ENCODE peak calls at places on chromosome 18, in four cellular contexts. F, Y, K and X are unnamed samples.

GRCh38 chr18:59275406-59275949 is 2.2 kb upstream of the RAX start:
- DNase-seq in Y (no peak), F (peak), K (peak), X (no peak)

GRCh38 chr18:9594782-9595181 is 19.6 kb downstream of the PPP4R1 start:
- DNase-seq in F (no peak), Y (peak), K (no peak), X (no peak)

GRCh38 chr18:79400091-79400590 is 4.4 kb downstream of the NFATC1 start:
- DNase-seq in K (peak), Y (peak), F (no peak), X (no peak)

GRCh38 chr18:68462766-68463165 is 252.1 kb downstream of the TMX3 start:
- DNase-seq in F (no peak), Y (no peak), K (no peak), X (no peak)

GRCh38 chr18:9612215-9612830 is 2.0 kb downstream of the PPP4R1 start:
- DNase-seq in F (peak), Y (peak), K (peak), X (no peak)

GRCh38 chr18:13527256-13527655 is 199.1 kb downstream of the FAM210A start:
- DNase-seq in K (no peak), F (no peak), Y (no peak), X (no peak)

GRCh38 chr18:62606106-62606505 is 83.3 kb downstream of the ZCCHC2 start:
- DNase-seq in K (no peak), Y (no peak), F (no peak), X (no peak)

GRCh38 chr18:60096428-60096827 is 196.6 kb downstream of the PMAIP1 start:
- DNase-seq in F (no peak), Y (no peak), K (no peak), X (peak)

GRCh38 chr18:24600076-24600654 is 139.7 kb downstream of the HRH4 start:
- DNase-seq in F (peak), K (peak), Y (peak), X (no peak)

GRCh38 chr18:47150029-47150823 is at the start of gene HDHD2:
- DNase-seq in F (peak), K (peak), Y (peak), X (no peak)

GRCh38 chr18:35581555-35582309 is at the start of gene GALNT1:
- DNase-seq in Y (no peak), K (peak), F (peak), X (no peak)

GRCh38 chr18:46096651-46097300 is 1.3 kb downstream of the ATP5F1A start:
- DNase-seq in K (no peak), Y (no peak), F (no peak), X (no peak)

GRCh38 chr18:46260016-46260878 is 156.1 kb downstream of the HAUS1 start:
- DNase-seq in K (no peak), Y (peak), F (no peak), X (no peak)

GRCh38 chr18:62521588-62521987 is 1.2 kb upstream of the ZCCHC2 start:
- DNase-seq in Y (peak), F (no peak), K (no peak), X (no peak)

GRCh38 chr18:44051088-44051487 is 629.6 kb upstream of the SETBP1 start:
- DNase-seq in Y (no peak), F (peak), K (peak), X (no peak)

GRCh38 chr18:33372442-33372841 is 68.1 kb downstream of the CCDC178 start:
- DNase-seq in F (no peak), Y (no peak), K (no peak), X (no peak)

GRCh38 chr18:27493182-27493581 is 308.1 kb upstream of the CHST9 start:
- DNase-seq in K (no peak), F (no peak), Y (no peak), X (no peak)

GRCh38 chr18:13412901-13413300 is 194.3 kb downstream of the LDLRAD4 start:
- DNase-seq in F (no peak), K (no peak), Y (no peak), X (no peak)

GRCh38 chr18:79580481-79581171 is 99.0 kb upstream of the CTDP1 start:
- DNase-seq in Y (no peak), K (no peak), F (no peak), X (no peak)

GRCh38 chr18:9513971-9514512 is 38.7 kb downstream of the RALBP1 start:
- DNase-seq in Y (peak), K (no peak), F (no peak), X (no peak)

GRCh38 chr18:33720133-33720532 is 142.1 kb downstream of the ASXL3 start:
- DNase-seq in K (no peak), Y (peak), F (no peak), X (peak)

GRCh38 chr18:32056613-32057358 is 34.9 kb upstream of the RNF138 start:
- DNase-seq in Y (no peak), K (no peak), F (no peak), X (no peak)

GRCh38 chr18:8895987-8896619 is 190.7 kb downstream of the MTCL1 start:
- DNase-seq in F (no peak), Y (peak), K (no peak), X (no peak)

GRCh38 chr18:68181956-68182355 is 533.0 kb downstream of the TMX3 start:
- DNase-seq in Y (peak), F (no peak), K (no peak), X (no peak)

GRCh38 chr18:61957801-61958516 is 65.2 kb upstream of the RNF152 start:
- DNase-seq in F (peak), K (no peak), Y (no peak), X (no peak)

GRCh38 chr18:1585881-1586488 is 681.3 kb downstream of the ADCYAP1 start:
- DNase-seq in Y (peak), K (peak), F (peak), X (no peak)

GRCh38 chr18:21672868-21673267 is 31.7 kb downstream of the ABHD3 start:
- DNase-seq in F (no peak), K (no peak), Y (peak), X (peak)

GRCh38 chr18:22293417-22293816 is 124.0 kb downstream of the GATA6 start:
- DNase-seq in Y (no peak), F (no peak), K (no peak), X (no peak)

GRCh38 chr18:2529154-2529553 is 42.2 kb downstream of the METTL4 start:
- DNase-seq in F (peak), Y (peak), K (no peak), X (no peak)

GRCh38 chr18:31901063-31901462 is 41.9 kb downstream of the TRAPPC8 start:
- DNase-seq in K (no peak), F (no peak), Y (no peak), X (no peak)

GRCh38 chr18:45935591-45936335 is 31.4 kb downstream of the EPG5 start:
- DNase-seq in F (no peak), Y (no peak), K (no peak), X (no peak)

GRCh38 chr18:70172225-70172624 is 33.3 kb downstream of the RTTN start:
- DNase-seq in F (peak), K (no peak), Y (peak), X (no peak)

GRCh38 chr18:38025433-38026038 is 459.9 kb upstream of the CELF4 start:
- DNase-seq in Y (peak), F (peak), K (peak), X (no peak)

GRCh38 chr18:74281011-74281638 is 10.6 kb downstream of the CYB5A start:
- DNase-seq in Y (no peak), K (peak), F (peak), X (no peak)

GRCh38 chr18:7370375-7370774 is 139.5 kb downstream of the LRRC30 start:
- DNase-seq in Y (no peak), K (no peak), F (no peak), X (no peak)
- H3K27ac ChIP-seq in Y (no peak), K (no peak), F (no peak), X (no peak)

GRCh38 chr18:42038936-42039335 is 83.9 kb downstream of the PIK3C3 start:
- DNase-seq in Y (no peak), F (peak), K (no peak), X (no peak)
- H3K27ac ChIP-seq in Y (no peak), F (no peak), K (no peak), X (peak)

DNA sequence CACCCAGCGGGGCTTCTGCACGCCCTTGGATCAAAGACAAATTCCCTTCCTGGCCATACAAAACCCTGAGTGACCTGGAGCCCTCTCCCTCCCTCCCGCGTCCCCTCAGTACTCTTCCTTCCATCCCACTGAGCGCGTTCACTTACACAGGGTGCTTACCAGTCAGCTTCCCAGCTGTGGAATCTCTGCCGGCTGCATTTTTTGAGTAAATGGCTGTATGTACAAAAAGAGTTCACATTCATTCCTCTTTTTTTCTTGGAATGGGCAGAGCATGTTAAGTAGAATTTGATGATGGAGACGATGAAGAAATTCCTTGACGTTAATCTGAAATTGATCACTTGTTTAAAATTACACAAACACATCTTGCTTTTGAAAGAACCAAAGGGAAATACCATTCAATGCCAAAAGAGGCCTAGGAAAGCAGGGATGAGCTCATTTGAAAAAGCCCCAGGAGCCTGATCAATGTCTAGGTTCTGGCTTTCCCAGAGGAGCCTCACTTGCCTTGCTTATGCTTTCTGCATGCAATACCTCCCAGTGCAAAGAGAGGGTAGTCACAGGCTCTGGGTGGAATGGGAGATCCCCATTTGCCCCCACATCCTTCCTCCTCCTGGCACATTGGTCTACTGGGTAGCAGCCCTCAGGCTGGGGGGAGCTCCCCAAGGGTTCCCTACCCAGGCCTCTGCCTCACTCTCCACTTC is 12.2 kb upstream of the SMAD7 start:
- DNase-seq in K (no peak), F (no peak), Y (no peak), X (no peak)
- H3K27ac ChIP-seq in K (no peak), F (no peak), Y (no peak), X (no peak)

GRCh38 chr18:49623571-49623970 is 61.7 kb downstream of the LIPG start:
- DNase-seq in F (no peak), K (no peak), Y (no peak), X (no peak)
- H3K27ac ChIP-seq in F (no peak), K (no peak), Y (no peak), X (no peak)

DNA sequence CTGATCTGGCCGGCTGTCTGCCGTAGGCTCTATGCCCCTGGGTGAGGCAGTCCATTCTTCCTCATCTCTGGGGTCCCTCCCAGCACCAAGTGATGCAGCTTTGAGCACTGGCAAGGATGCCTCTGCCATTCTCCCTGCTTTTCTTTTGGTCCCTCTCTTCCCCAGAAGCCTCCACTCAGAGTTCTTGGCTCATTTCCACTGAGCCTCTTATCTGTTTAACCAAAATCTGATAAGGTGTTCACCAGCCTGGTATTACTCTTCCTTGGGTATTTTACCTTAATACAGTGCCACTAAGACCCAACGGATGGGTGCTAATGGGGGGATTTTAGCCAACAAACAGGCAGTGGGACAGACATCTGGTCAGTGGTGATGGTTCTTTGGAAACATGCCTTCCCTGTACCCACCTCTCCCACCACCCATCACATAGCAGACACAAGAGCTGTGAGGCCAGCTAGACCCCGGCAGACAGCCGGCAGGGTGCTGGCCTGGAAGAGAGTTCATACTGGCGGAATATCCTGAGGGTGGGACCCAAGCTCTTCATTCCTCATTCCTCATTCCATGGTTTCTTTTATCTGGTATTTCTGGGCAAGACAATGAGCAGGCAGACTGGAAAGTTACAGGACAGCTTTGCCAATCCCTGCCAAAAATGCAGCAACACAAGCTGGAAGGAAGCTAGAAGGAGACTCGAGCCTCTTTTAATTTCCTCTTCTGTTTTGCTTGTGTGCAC is 34.6 kb downstream of the ZBTB7C start:
- DNase-seq in Y (no peak), K (no peak), F (no peak), X (no peak)
- H3K27ac ChIP-seq in Y (no peak), K (no peak), F (no peak), X (no peak)

DNA sequence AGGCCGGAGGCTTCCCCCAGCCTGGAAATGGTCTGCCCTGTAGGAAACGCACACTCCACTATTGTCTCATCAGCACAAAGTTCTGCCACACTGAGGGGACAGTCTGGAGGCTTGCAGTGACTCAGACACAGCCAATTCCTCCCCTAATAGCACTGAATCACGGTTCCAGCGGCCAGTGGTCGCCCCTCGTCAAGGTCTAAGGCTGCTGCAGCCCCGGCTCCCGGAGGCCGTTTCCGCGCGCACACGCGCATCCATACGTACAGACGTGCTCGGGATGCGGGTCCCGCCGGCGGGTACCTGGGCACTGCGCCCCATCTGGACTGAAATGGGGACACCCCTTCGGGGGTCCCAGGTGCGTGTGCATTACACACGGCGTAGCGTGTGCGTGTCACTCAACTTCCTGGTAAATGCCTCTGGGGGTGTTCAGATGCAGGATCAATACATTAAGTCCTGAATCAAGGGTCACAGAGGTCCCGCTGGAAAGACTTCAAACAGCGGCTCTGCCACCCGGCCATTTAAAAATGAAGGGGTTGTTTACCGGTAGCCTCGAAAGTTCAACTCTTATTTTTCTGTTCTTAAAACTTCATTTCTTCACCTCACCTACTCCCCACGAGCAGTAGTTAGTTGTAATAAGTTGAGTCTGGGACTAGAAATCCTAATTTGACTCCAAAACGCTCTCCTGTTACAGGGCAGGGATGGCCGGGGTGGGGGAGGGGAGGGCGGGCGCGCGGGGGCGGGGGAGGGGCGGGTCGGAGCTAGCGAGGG is 575 bp upstream of the ZNF516 start:
- DNase-seq in F (peak), K (peak), Y (no peak), X (no peak)
- H3K27ac ChIP-seq in F (no peak), K (peak), Y (no peak), X (peak)

GRCh38 chr18:58208207-58208944 is 164.3 kb downstream of the NEDD4L start:
- DNase-seq in Y (peak), F (no peak), K (no peak), X (no peak)

GRCh38 chr18:58207520-58208152 is 163.6 kb downstream of the NEDD4L start:
- DNase-seq in F (no peak), K (no peak), Y (no peak), X (no peak)

GRCh38 chr18:58205087-58205779 is 161.2 kb downstream of the NEDD4L start:
- DNase-seq in Y (no peak), K (no peak), F (no peak), X (no peak)

GRCh38 chr18:58202406-58202730 is 158.3 kb downstream of the NEDD4L start:
- DNase-seq in K (no peak), Y (peak), F (no peak), X (peak)

DNA sequence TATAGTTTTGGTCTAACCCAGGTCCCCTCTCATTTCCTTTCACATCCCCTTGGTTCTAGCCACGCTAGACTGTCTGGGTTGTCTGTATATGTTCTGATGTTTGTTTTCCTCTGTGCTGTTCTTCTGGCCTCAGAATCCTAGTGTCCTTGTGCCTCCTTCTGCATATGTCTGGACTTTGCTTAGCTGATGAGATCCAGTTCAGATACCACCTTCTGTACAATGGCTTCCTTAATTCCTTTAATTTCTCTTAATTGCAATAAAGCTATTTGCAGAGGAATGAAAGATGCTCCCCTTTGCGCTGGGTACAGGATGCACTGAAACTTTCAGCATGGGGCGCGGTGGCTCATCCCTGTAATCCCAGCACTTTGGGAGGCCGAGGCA is 161.7 kb downstream of the NEDD4L start:
- DNase-seq in K (no peak), Y (no peak), F (no peak), X (no peak)
- H3K27ac ChIP-seq in K (no peak), Y (no peak), F (no peak), X (peak)

GRCh38 chr18:57629399-57629798 is 7.8 kb upstream of the NARS1 start:
- DNase-seq in Y (no peak), F (no peak), K (no peak), X (no peak)

GRCh38 chr18:57630759-57631660 is 9.4 kb upstream of the NARS1 start:
- DNase-seq in Y (no peak), F (no peak), K (no peak), X (no peak)

GRCh38 chr18:57630002-57630758 is 8.5 kb upstream of the NARS1 start:
- DNase-seq in F (peak), Y (peak), K (peak), X (peak)

GRCh38 chr18:57624988-57625387 is 3.4 kb upstream of the NARS1 start:
- DNase-seq in F (no peak), Y (peak), K (no peak), X (no peak)

DNA sequence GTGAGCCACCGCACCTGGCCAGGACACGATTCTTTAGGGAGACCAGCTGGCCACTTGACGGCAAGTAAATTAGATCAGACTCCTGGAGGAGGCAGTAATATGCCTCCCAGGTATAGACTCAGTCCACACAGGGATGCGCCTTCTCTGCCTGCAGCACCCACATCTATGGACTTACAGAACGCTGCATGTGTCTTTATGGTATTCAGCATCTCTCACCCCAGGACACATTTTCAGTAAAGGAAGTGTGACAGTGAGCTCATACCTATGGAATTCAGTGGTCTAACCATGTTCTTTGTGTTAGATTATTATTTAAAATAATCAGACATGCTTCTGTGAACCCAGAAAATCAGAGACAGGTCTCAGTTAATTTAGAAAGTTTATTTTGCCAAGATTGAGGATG is 5.9 kb upstream of the NARS1 start:
- DNase-seq in F (no peak), Y (peak), K (no peak), X (no peak)
- H3K27ac ChIP-seq in F (no peak), Y (no peak), K (no peak), X (no peak)

DNA sequence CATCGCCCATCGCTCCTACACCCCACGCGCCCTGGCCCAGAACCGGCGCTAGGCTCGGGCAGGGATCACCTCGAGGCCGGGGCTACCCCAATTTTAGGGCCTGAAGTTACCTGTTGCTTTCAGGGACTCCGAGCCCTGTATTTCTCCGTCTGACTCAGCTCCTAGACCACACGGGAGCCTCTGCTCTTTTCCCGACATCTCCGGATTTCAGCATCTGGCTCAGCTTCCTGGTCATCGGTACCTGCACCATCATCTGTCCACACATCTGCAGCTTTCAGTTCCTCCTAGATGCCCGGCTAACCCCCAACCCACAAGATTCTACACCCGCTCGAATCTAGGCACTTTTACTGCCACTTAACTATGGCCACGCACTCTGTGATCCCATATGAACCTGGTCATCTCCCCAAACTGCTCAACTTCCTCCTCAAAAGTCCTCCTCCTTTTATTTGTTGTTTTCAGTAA is 12.1 kb upstream of the HMSD start:
- DNase-seq in K (no peak), F (no peak), Y (no peak), X (no peak)
- H3K27ac ChIP-seq in K (no peak), F (no peak), Y (no peak), X (no peak)